ENCODE peak calls at places on chromosomes 12 and 14, in six cellular contexts. One of them, this sample, is unnamed.

GRCh38 chr14:104367811-104368750 is 211.5 kb upstream of the C14orf180 start:
- DNase-seq in activated T-cell treated with anti-CD3 and anti-CD28 coated beads for 24 hours: no peak
- DNase-seq in GM19239: no peak
- DNase-seq in NCI-H510A: no peak
- DNase-seq in stimulated activated naive CD4-positive, alpha-beta T cell: no peak
- DNase-seq in GM12891: no peak
- DNase-seq in this sample: no peak

GRCh38 chr14:92986254-92987147 is 63.6 kb downstream of the CHGA start:
- DNase-seq in activated T-cell treated with anti-CD3 and anti-CD28 coated beads for 24 hours: no peak
- DNase-seq in GM19239: no peak
- DNase-seq in stimulated activated naive CD4-positive, alpha-beta T cell: no peak
- DNase-seq in GM12891: no peak
- DNase-seq in NCI-H510A: no peak
- DNase-seq in this sample: no peak

GRCh38 chr14:23399591-23399990 is 8.5 kb downstream of the MYH6 start:
- DNase-seq in GM12891: no peak
- DNase-seq in stimulated activated naive CD4-positive, alpha-beta T cell: no peak
- DNase-seq in activated T-cell treated with anti-CD3 and anti-CD28 coated beads for 24 hours: no peak
- DNase-seq in NCI-H510A: no peak
- DNase-seq in GM19239: no peak
- DNase-seq in this sample: no peak

GRCh38 chr12:65472079-65472478 is 193.6 kb downstream of the MSRB3 start:
- DNase-seq in GM12891: no peak
- DNase-seq in activated T-cell treated with anti-CD3 and anti-CD28 coated beads for 24 hours: no peak
- DNase-seq in NCI-H510A: no peak
- DNase-seq in stimulated activated naive CD4-positive, alpha-beta T cell: no peak
- DNase-seq in GM19239: no peak
- DNase-seq in this sample: no peak

GRCh38 chr12:65121049-65121955 is at the start of gene WIF1:
- DNase-seq in GM19239: no peak
- DNase-seq in stimulated activated naive CD4-positive, alpha-beta T cell: no peak
- DNase-seq in activated T-cell treated with anti-CD3 and anti-CD28 coated beads for 24 hours: peak; percentile 1
- DNase-seq in NCI-H510A: peak; percentile 57
- DNase-seq in GM12891: no peak
- DNase-seq in this sample: peak; percentile 37

GRCh38 chr14:59425322-59425945 is 39.7 kb downstream of the GPR135 start:
- DNase-seq in GM19239: no peak
- DNase-seq in activated T-cell treated with anti-CD3 and anti-CD28 coated beads for 24 hours: no peak
- DNase-seq in GM12891: no peak
- DNase-seq in NCI-H510A: no peak
- DNase-seq in stimulated activated naive CD4-positive, alpha-beta T cell: no peak
- DNase-seq in this sample: no peak

GRCh38 chr14:21825147-21825743 is 151.6 kb upstream of the OR4E1 start:
- DNase-seq in GM12891: no peak
- DNase-seq in NCI-H510A: no peak
- DNase-seq in stimulated activated naive CD4-positive, alpha-beta T cell: peak; percentile 43
- DNase-seq in activated T-cell treated with anti-CD3 and anti-CD28 coated beads for 24 hours: peak; percentile 26
- DNase-seq in GM19239: peak; percentile 5
- DNase-seq in this sample: peak; percentile 18

GRCh38 chr14:67513631-67514108 is 19.4 kb upstream of the PLEKHH1 start:
- DNase-seq in GM19239: peak; percentile 45
- DNase-seq in stimulated activated naive CD4-positive, alpha-beta T cell: no peak
- DNase-seq in GM12891: no peak
- DNase-seq in NCI-H510A: no peak
- DNase-seq in activated T-cell treated with anti-CD3 and anti-CD28 coated beads for 24 hours: no peak
- DNase-seq in this sample: no peak

GRCh38 chr14:97575677-97576076 is 778.5 kb downstream of the VRK1 start:
- DNase-seq in stimulated activated naive CD4-positive, alpha-beta T cell: no peak
- DNase-seq in GM12891: no peak
- DNase-seq in NCI-H510A: no peak
- DNase-seq in activated T-cell treated with anti-CD3 and anti-CD28 coated beads for 24 hours: no peak
- DNase-seq in GM19239: no peak
- DNase-seq in this sample: no peak

GRCh38 chr12:93741741-93742085 is 64.5 kb downstream of the CRADD start:
- DNase-seq in stimulated activated naive CD4-positive, alpha-beta T cell: no peak
- DNase-seq in GM12891: no peak
- DNase-seq in GM19239: peak; percentile 13
- DNase-seq in activated T-cell treated with anti-CD3 and anti-CD28 coated beads for 24 hours: no peak
- DNase-seq in NCI-H510A: no peak
- DNase-seq in this sample: peak; percentile 45

GRCh38 chr14:101128478-101129450 is 225.2 kb upstream of the RTL1 start:
- DNase-seq in GM12891: no peak
- DNase-seq in activated T-cell treated with anti-CD3 and anti-CD28 coated beads for 24 hours: no peak
- DNase-seq in NCI-H510A: no peak
- DNase-seq in stimulated activated naive CD4-positive, alpha-beta T cell: no peak
- DNase-seq in GM19239: no peak
- DNase-seq in this sample: no peak

GRCh38 chr12:16972923-16973770 is 367.2 kb upstream of the LMO3 start:
- DNase-seq in GM19239: no peak
- DNase-seq in activated T-cell treated with anti-CD3 and anti-CD28 coated beads for 24 hours: no peak
- DNase-seq in NCI-H510A: no peak
- DNase-seq in GM12891: no peak
- DNase-seq in stimulated activated naive CD4-positive, alpha-beta T cell: no peak
- DNase-seq in this sample: no peak

GRCh38 chr14:84003316-84003715 is 1526.6 kb upstream of the FLRT2 start:
- DNase-seq in GM19239: no peak
- DNase-seq in GM12891: no peak
- DNase-seq in stimulated activated naive CD4-positive, alpha-beta T cell: no peak
- DNase-seq in activated T-cell treated with anti-CD3 and anti-CD28 coated beads for 24 hours: no peak
- DNase-seq in NCI-H510A: no peak
- DNase-seq in this sample: no peak